ENCODE peak calls at places on chromosomes 5 and 9, in five cellular contexts. Z, Y, U, R and K are unnamed samples.

GRCh38 chr5:132747064-132747692 is at the start of gene CCNI2:
- DNase-seq in Z (no peak), Y (no peak), U (peak), R (no peak), K (peak)

GRCh38 chr9:105024529-105024928 is 96.6 kb upstream of the ABCA1 start:
- DNase-seq in Z (no peak), Y (no peak), U (no peak), R (no peak), K (no peak)

GRCh38 chr9:115671236-115671770 is 482.3 kb upstream of the PAPPA start:
- DNase-seq in Z (no peak), Y (no peak), U (no peak), R (no peak), K (no peak)

GRCh38 chr5:102865510-102866314 is 110.6 kb downstream of the PAM start:
- DNase-seq in Z (peak), Y (peak), U (peak), R (peak), K (peak)

GRCh38 chr5:51286046-51286445 is 97.2 kb upstream of the ISL1 start:
- DNase-seq in Z (no peak), Y (no peak), U (no peak), R (no peak), K (no peak)

GRCh38 chr5:18745988-18746615 is 1111.8 kb downstream of the TAF11L14 start:
- DNase-seq in Z (no peak), Y (no peak), U (no peak), R (no peak), K (no peak)

GRCh38 chr9:131677445-131678180 is 62.3 kb downstream of the RAPGEF1 start:
- DNase-seq in Z (peak), Y (no peak), U (no peak), R (no peak), K (no peak)

GRCh38 chr9:114924327-114924726 is 6.1 kb downstream of the TNFSF8 start:
- DNase-seq in Z (no peak), Y (no peak), U (no peak), R (no peak), K (no peak)

GRCh38 chr9:109329274-109330258 is 8.7 kb upstream of the EPB41L4B start:
- DNase-seq in Z (peak), Y (no peak), U (peak), R (no peak), K (no peak)

GRCh38 chr5:375921-376871 is 54.7 kb downstream of the AHRR start:
- DNase-seq in Z (no peak), Y (peak), U (peak), R (no peak), K (peak)

GRCh38 chr5:56307714-56308346 is 74.7 kb upstream of the ANKRD55 start:
- DNase-seq in Z (peak), Y (no peak), U (no peak), R (no peak), K (no peak)

GRCh38 chr9:124834586-124834985 is 18.7 kb upstream of the WDR38 start:
- DNase-seq in Z (peak), Y (no peak), U (no peak), R (no peak), K (no peak)

GRCh38 chr9:118809160-118809625 is 560.0 kb downstream of the BRINP1 start:
- DNase-seq in Z (no peak), Y (no peak), U (peak), R (no peak), K (peak)

GRCh38 chr5:56757077-56757476 is 58.3 kb upstream of the MAP3K1 start:
- DNase-seq in Z (peak), Y (no peak), U (no peak), R (no peak), K (no peak)

GRCh38 chr9:71253021-71253420 is 131.6 kb upstream of the TRPM3 start:
- DNase-seq in Z (no peak), Y (no peak), U (no peak), R (no peak), K (no peak)

GRCh38 chr5:95644351-95645042 is 2.1 kb upstream of the RFESD start:
- DNase-seq in Z (peak), Y (peak), U (peak), R (peak), K (no peak)

GRCh38 chr9:126487856-126488255 is 125.9 kb upstream of the LMX1B start:
- DNase-seq in Z (no peak), Y (no peak), U (no peak), R (no peak), K (no peak)

GRCh38 chr9:130336027-130336595 is 70.6 kb downstream of the HMCN2 start:
- DNase-seq in Z (no peak), Y (no peak), U (no peak), R (no peak), K (no peak)

GRCh38 chr9:28976684-28977083 is 1403.4 kb upstream of the C9orf72 start:
- DNase-seq in Z (no peak), Y (no peak), U (no peak), R (no peak), K (no peak)

GRCh38 chr9:114212841-114213240 is 57.5 kb downstream of the COL27A1 start:
- DNase-seq in Z (no peak), Y (no peak), U (no peak), R (no peak), K (no peak)

GRCh38 chr9:80028501-80028900 is 456.7 kb downstream of the TLE4 start:
- DNase-seq in Z (no peak), Y (no peak), U (no peak), R (peak), K (no peak)

GRCh38 chr5:40653221-40654022 is 26.3 kb upstream of the PTGER4 start:
- DNase-seq in Z (no peak), Y (no peak), U (no peak), R (no peak), K (no peak)

GRCh38 chr5:67732471-67732870 is 483.1 kb upstream of the PIK3R1 start:
- DNase-seq in Z (no peak), Y (no peak), U (no peak), R (no peak), K (no peak)